ENCODE peak calls at places on chromosomes 2 and 18, in four cellular contexts. B is AG04450, M is lower lobe of right lung, T is heart left ventricle. R is an unnamed sample.

GRCh38 chr18:29161429-29161828 is 984.5 kb upstream of the CDH2 start:
- DNase-seq in B (no peak), M (no peak), T (no peak), R (no peak)

GRCh38 chr2:196073521-196073920 is 4.9 kb upstream of the DNAH7 start:
- DNase-seq in B (no peak), M (no peak), T (no peak), R (no peak)

GRCh38 chr2:169001116-169001815 is 29.9 kb downstream of the ABCB11 start:
- DNase-seq in B (no peak), M (no peak), T (no peak), R (no peak)

GRCh38 chr2:119431155-119431975 is at the start of gene TMEM37:
- DNase-seq in B (no peak), M (peak; percentile 77), T (peak; percentile 83), R (peak; percentile 9)

GRCh38 chr2:141348481-141348880 is 782.3 kb downstream of the LRP1B start:
- DNase-seq in B (peak; percentile 30), M (no peak), T (no peak), R (no peak)

GRCh38 chr2:26469092-26469710 is 8.7 kb downstream of the OTOF start:
- DNase-seq in B (peak; percentile 13), M (peak; percentile 77), T (no peak), R (no peak)

GRCh38 chr2:241946306-241947003 is 76.9 kb downstream of the RTP5 start:
- DNase-seq in B (no peak), M (no peak), T (no peak), R (no peak)

GRCh38 chr2:29910960-29911359 is 10.4 kb downstream of the ALK start:
- DNase-seq in B (no peak), M (no peak), T (no peak), R (no peak)

GRCh38 chr2:237624565-237624964 is 2.8 kb upstream of the LRRFIP1 start:
- DNase-seq in B (no peak), M (no peak), T (no peak), R (no peak)

GRCh38 chr2:75200140-75200985 is 1.0 kb upstream of the TACR1 start:
- DNase-seq in B (no peak), M (peak; percentile 72), T (peak; percentile 78), R (no peak)

GRCh38 chr2:53558867-53559266 is 208.7 kb upstream of the CHAC2 start:
- DNase-seq in B (no peak), M (no peak), T (no peak), R (no peak)

GRCh38 chr2:199806179-199806578 is 44.8 kb downstream of the FTCDNL1 start:
- DNase-seq in B (peak; percentile 68), M (no peak), T (no peak), R (no peak)

GRCh38 chr18:70430501-70431173 is 141.8 kb downstream of the SOCS6 start:
- DNase-seq in B (no peak), M (no peak), T (no peak), R (no peak)

GRCh38 chr2:144539170-144539863 is 19.4 kb upstream of the ZEB2 start:
- DNase-seq in B (no peak), M (no peak), T (no peak), R (no peak)

GRCh38 chr2:116074161-116074560 is 1631.7 kb downstream of the DPP10 start:
- DNase-seq in B (no peak), M (no peak), T (no peak), R (no peak)

GRCh38 chr18:77000527-77000926 is 132.1 kb downstream of the MBP start:
- DNase-seq in B (no peak), M (peak; percentile 74), T (no peak), R (no peak)

GRCh38 chr2:86671304-86671981 is 47.8 kb upstream of the RNF103 start:
- DNase-seq in B (no peak), M (no peak), T (no peak), R (no peak)

GRCh38 chr18:834086-834720 is 22.2 kb upstream of the YES1 start:
- DNase-seq in B (no peak), M (no peak), T (no peak), R (no peak)

GRCh38 chr18:840080-840408 is 28.0 kb upstream of the YES1 start:
- DNase-seq in B (no peak), M (no peak), T (no peak), R (no peak)

GRCh38 chr18:839224-840079 is 27.4 kb upstream of the YES1 start:
- DNase-seq in B (peak; percentile 45), M (peak; percentile 90), T (peak; percentile 91), R (peak; percentile 52)

GRCh38 chr18:841647-842370 is 29.8 kb upstream of the YES1 start:
- DNase-seq in B (no peak), M (no peak), T (no peak), R (no peak)

GRCh38 chr18:837922-838321 is 25.9 kb upstream of the YES1 start:
- DNase-seq in B (no peak), M (no peak), T (no peak), R (no peak)
- H3K27me3 ChIP-seq in B (peaks cover 3% of the 10 kb centered on the region), M (no peaks in the 10 kb centered on the region), T (peaks cover 3% of the 10 kb centered on the region), R (no peaks in the 10 kb centered on the region)

GRCh38 chr18:59559528-59559927 is 137.7 kb downstream of the CCBE1 start:
- DNase-seq in B (no peak), M (no peak), T (no peak), R (no peak)
- H3K27me3 ChIP-seq in B (no peaks in the 10 kb centered on the region), M (no peaks in the 10 kb centered on the region), T (no peaks in the 10 kb centered on the region), R (no peaks in the 10 kb centered on the region)

GRCh38 chr2:176075476-176075875 is 8.3 kb downstream of the EVX2 start:
- DNase-seq in B (no peak), M (no peak), T (no peak), R (no peak)
- H3K27me3 ChIP-seq in B (peaks cover 83% of the 10 kb centered on the region), M (peaks cover 97% of the 10 kb centered on the region), T (peaks cover 99% of the 10 kb centered on the region), R (peaks cover 97% of the 10 kb centered on the region)

DNA sequence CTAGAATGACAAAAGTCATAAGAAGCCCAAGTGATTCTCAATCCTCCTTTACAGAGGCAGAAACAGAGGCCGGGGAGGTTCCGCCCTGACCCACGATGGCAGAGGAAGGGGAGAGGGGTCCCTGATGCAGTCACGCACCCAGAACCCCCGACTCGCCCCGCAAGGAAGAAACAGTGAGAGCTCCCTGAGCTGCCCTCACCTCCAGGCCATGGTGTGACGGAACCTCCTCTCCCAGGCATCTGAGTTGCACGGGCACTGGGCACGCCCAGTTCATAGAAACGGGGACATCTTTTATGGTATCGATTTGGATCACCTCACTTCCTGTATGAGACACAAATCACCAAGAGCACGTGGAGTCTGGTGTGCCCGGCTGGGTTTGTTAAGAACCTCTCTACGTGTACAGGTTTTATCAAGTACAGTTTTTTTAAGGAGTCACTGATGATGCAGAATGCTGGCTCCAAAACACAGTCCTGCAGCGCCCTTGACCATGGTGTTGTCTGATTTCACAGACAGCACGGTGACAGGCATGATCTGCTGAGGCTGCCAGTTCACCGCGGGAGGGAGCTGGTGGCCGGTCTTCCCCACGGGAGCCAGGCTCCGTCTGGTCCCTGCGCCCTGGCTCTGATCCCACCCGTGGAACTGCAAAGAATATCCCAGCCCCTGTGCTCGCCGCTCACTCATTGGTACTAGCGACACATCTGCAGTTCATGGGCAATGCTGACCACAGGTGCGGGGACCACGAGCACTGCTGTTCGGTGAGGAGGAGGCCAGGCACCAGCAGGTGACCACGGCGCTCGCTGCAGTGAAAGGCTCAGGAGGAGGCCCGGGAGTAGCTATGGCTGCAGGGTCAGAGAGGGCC is 35.6 kb downstream of the PXDN start:
- DNase-seq in B (no peak), M (no peak), T (no peak), R (no peak)
- H3K27me3 ChIP-seq in B (no peaks in the 10 kb centered on the region), M (no peaks in the 10 kb centered on the region), T (no peaks in the 10 kb centered on the region), R (no peaks in the 10 kb centered on the region)

GRCh38 chr2:16067444-16068232 is 127.3 kb downstream of the MYCN start:
- DNase-seq in B (no peak), M (no peak), T (no peak), R (no peak)
- H3K27me3 ChIP-seq in B (no peaks in the 10 kb centered on the region), M (no peaks in the 10 kb centered on the region), T (no peaks in the 10 kb centered on the region), R (no peaks in the 10 kb centered on the region)